ENCODE peak calls at places on chromosomes 11 and 22, in six cellular contexts. H is A549; M is IMR-90; U is ascending aorta; G is left ventricle myocardium inferior; W is naive thymus-derived CD4-positive, alpha-beta T cell. Y is an unnamed sample. For H3K9me3, the result is how much of the 10 kb centered on the place peaks cover.

GRCh38 chr22:32123657-32124056 is 35.4 kb downstream of the C22orf42 start:
- DNase-seq in H (peak), M (no peak), U (no peak), G (no peak), W (no peak), Y (no peak)

GRCh38 chr11:64864473-64865285 is 13.7 kb downstream of the EHD1 start:
- DNase-seq in H (no peak), M (peak), U (peak), G (peak), W (no peak), Y (peak)

GRCh38 chr11:131601586-131601985 is 231.2 kb downstream of the NTM start:
- DNase-seq in H (no peak), M (no peak), U (no peak), G (no peak), W (no peak), Y (no peak)

GRCh38 chr11:116510886-116511650 is 261.7 kb downstream of the BUD13 start:
- DNase-seq in H (no peak), M (no peak), U (no peak), G (no peak), W (no peak), Y (no peak)

GRCh38 chr11:9825315-9825714 is 161.4 kb downstream of the SWAP70 start:
- DNase-seq in H (no peak), M (peak), U (no peak), G (no peak), W (no peak), Y (peak)

GRCh38 chr11:91421586-91421985 is 803.0 kb upstream of the FAT3 start:
- DNase-seq in H (no peak), M (no peak), U (no peak), G (no peak), W (no peak), Y (no peak)

GRCh38 chr11:80980221-80980620 is 1539.4 kb upstream of the TENM4 start:
- DNase-seq in H (peak), M (no peak), U (no peak), G (no peak), W (no peak), Y (no peak)

GRCh38 chr22:32987081-32987631 is 71.0 kb downstream of the SYN3 start:
- DNase-seq in H (no peak), M (no peak), U (no peak), G (no peak), W (no peak), Y (no peak)

GRCh38 chr11:65041206-65042035 is at the start of gene SAC3D1:
- DNase-seq in H (no peak), M (peak), U (no peak), G (no peak), W (no peak), Y (peak)

GRCh38 chr11:102458531-102458930 is 6.0 kb upstream of the TMEM123 start:
- DNase-seq in H (peak), M (no peak), U (no peak), G (no peak), W (no peak), Y (no peak)

GRCh38 chr11:61961570-61962212 is 5.7 kb downstream of the FTH1 start:
- DNase-seq in H (peak), M (no peak), U (no peak), G (peak), W (no peak), Y (peak)

GRCh38 chr11:124646148-124646547 is 23.5 kb downstream of the TBRG1 start:
- DNase-seq in H (no peak), M (no peak), U (no peak), G (no peak), W (no peak), Y (no peak)

GRCh38 chr22:45742866-45743450 is 71.3 kb downstream of the ATXN10 start:
- DNase-seq in H (peak), M (peak), U (no peak), G (no peak), W (no peak), Y (no peak)

GRCh38 chr11:71218789-71219499 is 33.4 kb downstream of the SHANK2 start:
- DNase-seq in H (no peak), M (no peak), U (no peak), G (no peak), W (no peak), Y (peak)

GRCh38 chr22:35524966-35525686 is 15.5 kb upstream of the RASD2 start:
- DNase-seq in H (no peak), M (no peak), U (no peak), G (peak), W (no peak), Y (no peak)

GRCh38 chr11:72813740-72814138 is 472 bp upstream of the ATG16L2 start:
- DNase-seq in H (peak), M (peak), U (no peak), G (peak), W (no peak), Y (no peak)

GRCh38 chr22:41699264-41700104 is at the start of gene MEI1:
- DNase-seq in H (peak), M (peak), U (peak), G (peak), W (peak), Y (peak)

GRCh38 chr22:37370306-37370979 is 56.8 kb downstream of the ELFN2 start:
- DNase-seq in H (no peak), M (no peak), U (peak), G (peak), W (no peak), Y (no peak)

GRCh38 chr22:42686756-42687491 is 33.7 kb downstream of the A4GALT start:
- DNase-seq in H (no peak), M (no peak), U (no peak), G (no peak), W (no peak), Y (peak)

GRCh38 chr11:59510917-59511589 is at the start of gene OR4D9:
- DNase-seq in H (no peak), M (no peak), U (no peak), G (no peak), W (peak), Y (no peak)

DNA sequence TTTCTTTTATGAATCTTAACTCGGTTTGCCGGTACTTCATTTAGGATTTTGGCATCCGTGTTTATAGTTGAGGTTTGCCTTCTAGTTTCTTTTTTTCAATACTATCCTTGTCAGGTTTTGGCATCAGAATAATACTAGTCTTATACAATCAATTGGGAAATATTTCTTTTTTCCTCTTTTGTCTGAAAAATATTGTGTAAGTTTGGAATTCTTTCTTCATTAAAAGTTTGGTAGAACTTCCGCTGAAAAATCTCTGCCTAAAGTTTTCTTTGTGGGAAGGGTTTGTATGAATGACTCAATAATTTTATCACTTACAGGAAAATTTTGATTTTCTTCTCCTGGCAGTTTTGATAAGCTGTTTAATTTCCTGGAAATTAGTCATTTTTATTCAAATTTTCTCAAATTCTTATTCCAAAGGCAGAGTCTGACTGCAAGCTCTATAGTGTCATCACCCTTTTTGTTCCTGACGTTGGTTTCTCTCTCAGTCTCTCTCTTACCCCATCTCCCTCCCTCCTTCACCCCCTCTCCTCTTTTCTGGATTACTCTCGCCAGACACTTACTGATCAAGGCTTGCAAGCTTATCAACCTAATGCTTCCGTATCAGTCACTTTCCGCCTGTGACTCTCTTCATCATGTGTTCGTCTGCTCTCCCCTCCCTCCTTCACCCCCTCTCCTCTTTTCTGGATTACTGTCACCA is 555.7 kb downstream of the TBC1D22A start:
- DNase-seq in H (no peak), M (no peak), U (no peak), G (no peak), W (no peak), Y (no peak)
- H3K9me3 ChIP-seq in H (under half), M (under half), U (under half), G (under half), W (under half), Y (under half)

GRCh38 chr11:77580712-77581337 is 8.9 kb upstream of the AQP11 start:
- DNase-seq in H (peak), M (peak), U (no peak), G (no peak), W (no peak), Y (no peak)
- H3K9me3 ChIP-seq in H (under half), M (under half), U (under half), G (under half), W (under half), Y (under half)

DNA sequence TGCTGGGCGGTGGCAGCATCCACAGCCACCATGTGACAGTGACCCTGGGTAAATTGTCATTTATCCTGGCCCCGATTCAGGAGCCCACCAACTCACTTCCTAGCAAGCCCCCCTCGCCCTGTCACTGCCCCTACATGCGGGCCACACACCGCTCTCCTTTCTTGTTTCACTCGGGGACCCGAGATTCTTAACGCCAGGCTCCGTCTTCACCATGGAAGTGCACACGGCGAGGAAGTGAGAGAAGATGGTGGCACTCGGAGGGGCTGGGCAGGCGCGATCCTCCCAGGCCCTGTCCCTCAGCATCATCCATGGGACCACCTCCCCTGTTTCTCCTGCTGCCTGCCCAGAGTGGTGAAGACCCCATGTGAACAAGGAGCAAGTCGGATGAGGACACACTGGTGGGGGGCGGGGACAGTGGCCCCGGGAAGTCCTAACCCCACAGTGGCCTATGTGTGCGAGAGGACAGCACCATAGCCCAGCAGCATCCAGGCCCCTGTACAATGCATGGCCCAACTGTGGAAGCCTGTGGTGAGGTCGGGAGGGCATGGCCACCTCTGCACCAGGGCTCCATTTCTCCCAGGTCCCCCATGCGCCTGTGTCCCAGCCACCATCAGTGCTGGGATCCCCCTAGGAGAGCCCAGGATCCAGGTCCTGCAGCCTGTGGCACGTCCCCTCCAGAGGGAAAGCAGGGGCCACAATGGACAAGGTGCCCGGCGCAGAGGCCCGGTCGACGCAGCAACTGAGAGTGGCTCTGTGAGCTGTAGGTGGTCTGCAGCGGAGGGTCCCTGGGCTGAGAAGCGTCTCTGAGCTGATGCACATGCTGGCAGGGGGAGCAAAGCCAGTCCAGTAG is 262.8 kb downstream of the BRD1 start:
- DNase-seq in H (no peak), M (no peak), U (no peak), G (no peak), W (no peak), Y (peak)
- H3K9me3 ChIP-seq in H (under half), M (half or more), U (under half), G (under half), W (under half), Y (under half)

GRCh38 chr22:43833286-43834240 is 21.5 kb upstream of the EFCAB6 start:
- DNase-seq in H (no peak), M (no peak), U (no peak), G (peak), W (no peak), Y (peak)

GRCh38 chr22:43835736-43836135 is 23.6 kb upstream of the EFCAB6 start:
- DNase-seq in H (no peak), M (no peak), U (no peak), G (no peak), W (no peak), Y (peak)

GRCh38 chr22:43837666-43838065 is 24.6 kb downstream of the SULT4A1 start:
- DNase-seq in H (no peak), M (no peak), U (no peak), G (no peak), W (no peak), Y (no peak)

GRCh38 chr22:43832393-43833265 is 20.5 kb upstream of the EFCAB6 start:
- DNase-seq in H (no peak), M (no peak), U (no peak), G (no peak), W (no peak), Y (peak)

DNA sequence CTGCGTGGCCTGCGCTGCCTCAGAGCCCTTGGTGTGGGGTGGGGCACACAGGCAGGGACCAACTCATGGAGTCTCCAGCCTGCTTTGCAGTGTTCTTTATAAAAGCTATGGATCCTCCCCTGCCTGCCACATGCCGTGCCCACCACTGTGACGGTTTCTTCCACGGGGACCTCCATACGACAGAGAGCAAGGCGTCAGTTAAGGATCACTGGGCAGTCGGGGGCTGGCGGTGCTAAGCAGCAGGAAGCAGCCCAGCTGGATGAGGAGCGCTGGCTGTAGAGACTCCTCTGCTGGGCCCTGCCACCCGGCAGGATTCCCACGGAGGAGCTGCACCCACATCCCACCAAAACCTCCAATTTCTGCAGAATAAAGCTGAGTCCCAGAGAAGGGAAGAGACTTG is 23.1 kb upstream of the EFCAB6 start:
- DNase-seq in H (no peak), M (no peak), U (no peak), G (no peak), W (no peak), Y (no peak)
- H3K9me3 ChIP-seq in H (under half), M (under half), U (under half), G (under half), W (under half), Y (under half)

DNA sequence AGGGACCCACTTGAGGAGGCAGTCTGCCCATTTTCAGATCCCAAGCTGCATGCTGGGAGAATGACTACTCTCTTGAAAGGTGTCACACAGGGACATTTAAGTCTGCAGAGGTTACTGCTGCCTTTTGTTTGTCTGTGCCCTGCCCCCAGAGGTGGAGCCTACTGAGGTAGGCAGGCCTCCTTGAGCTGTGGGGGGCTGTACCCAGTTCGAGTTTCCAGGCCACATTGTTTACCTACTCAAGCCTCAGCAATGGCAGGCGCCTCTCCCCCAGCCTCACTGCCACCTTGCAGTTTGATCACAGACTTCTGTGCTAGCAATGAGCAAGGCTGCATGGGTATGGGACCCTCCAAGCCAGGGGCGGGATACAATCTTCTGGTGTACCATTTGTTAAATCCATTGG is 126.0 kb downstream of the OR4A5 start:
- DNase-seq in H (no peak), M (no peak), U (no peak), G (no peak), W (no peak), Y (no peak)
- H3K9me3 ChIP-seq in H (under half), M (under half), U (under half), G (half or more), W (under half), Y (under half)

DNA sequence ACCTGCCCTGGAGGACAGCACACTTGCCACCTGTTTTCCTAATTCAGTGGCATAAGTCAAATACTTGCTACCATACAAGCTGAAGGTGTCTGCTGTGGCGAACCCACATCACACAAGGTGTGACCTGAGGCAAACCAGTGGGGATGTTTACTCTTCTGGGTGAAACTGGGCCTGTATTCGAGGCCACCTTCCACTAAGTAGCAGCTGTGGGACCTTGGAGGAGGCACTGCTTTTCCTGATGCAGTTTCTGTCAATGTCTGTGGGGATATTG is 927.4 kb downstream of the BRD1 start:
- DNase-seq in H (no peak), M (no peak), U (no peak), G (no peak), W (no peak), Y (peak)
- H3K9me3 ChIP-seq in H (under half), M (half or more), U (under half), G (under half), W (under half), Y (under half)

DNA sequence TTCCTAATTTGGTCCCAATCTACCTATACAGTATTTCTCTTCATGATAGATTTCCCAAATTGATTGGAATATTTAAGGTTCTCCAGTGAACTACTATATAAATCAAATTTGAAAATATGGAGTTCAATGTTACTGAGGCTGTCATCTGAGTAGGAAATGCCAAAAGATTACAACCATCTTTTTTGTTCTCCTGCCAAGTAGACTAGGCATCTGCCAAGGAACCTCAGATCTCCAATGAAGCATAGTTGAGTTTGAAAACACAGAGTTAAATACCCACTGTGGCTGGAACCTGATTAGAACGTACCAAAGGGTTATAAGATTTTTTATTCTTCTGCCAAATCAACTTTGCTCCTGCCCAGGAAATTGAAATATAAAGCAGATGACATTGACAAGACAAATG is 330.9 kb downstream of the CNTN5 start:
- DNase-seq in H (no peak), M (peak), U (no peak), G (no peak), W (no peak), Y (no peak)
- H3K9me3 ChIP-seq in H (under half), M (under half), U (under half), G (under half), W (under half), Y (under half)

Y was measured in osteoblast.